ENCODE peak calls at places on chromosomes 16 and 17, in five cellular contexts. J, Q, M, C and Z are unnamed samples.

GRCh38 chr16:89117239-89117974 is 23.8 kb downstream of the ACSF3 start:
- DNase-seq in J (no peak), Q (no peak), M (no peak), C (no peak), Z (no peak)

GRCh38 chr16:50842589-50842988 is 100.7 kb downstream of the CYLD start:
- DNase-seq in J (no peak), Q (no peak), M (no peak), C (peak), Z (no peak)

GRCh38 chr16:10782628-10783027 is 36.0 kb downstream of the TVP23A start:
- DNase-seq in J (no peak), Q (no peak), M (no peak), C (no peak), Z (no peak)

GRCh38 chr16:8137581-8137980 is 452.7 kb downstream of the TMEM114 start:
- DNase-seq in J (no peak), Q (no peak), M (no peak), C (no peak), Z (no peak)

GRCh38 chr16:8675183-8676159 is 1.1 kb downstream of the ABAT start:
- DNase-seq in J (no peak), Q (no peak), M (peak), C (no peak), Z (no peak)

GRCh38 chr16:88062341-88062861 is 111.2 kb downstream of the BANP start:
- DNase-seq in J (peak), Q (peak), M (no peak), C (peak), Z (peak)

GRCh38 chr16:86895609-86896008 is 317.3 kb downstream of the FOXL1 start:
- DNase-seq in J (no peak), Q (no peak), M (no peak), C (no peak), Z (no peak)

GRCh38 chr17:45942284-45942683 is 47.9 kb downstream of the MAPT start:
- DNase-seq in J (peak), Q (peak), M (no peak), C (peak), Z (no peak)

GRCh38 chr17:41547921-41548843 is 20.1 kb upstream of the KRT19 start:
- DNase-seq in J (peak), Q (peak), M (peak), C (peak), Z (peak)

GRCh38 chr17:74362811-74363498 is 1.3 kb upstream of the BTBD17 start:
- DNase-seq in J (no peak), Q (no peak), M (no peak), C (no peak), Z (no peak)

GRCh38 chr16:67800252-67801046 is 5.9 kb downstream of the RANBP10 start:
- DNase-seq in J (peak), Q (peak), M (no peak), C (no peak), Z (no peak)

GRCh38 chr16:77171750-77172635 is 19.0 kb upstream of the MON1B start:
- DNase-seq in J (peak), Q (peak), M (no peak), C (peak), Z (no peak)

GRCh38 chr17:27545562-27546229 is 85.3 kb upstream of the LGALS9 start:
- DNase-seq in J (no peak), Q (no peak), M (no peak), C (no peak), Z (no peak)

GRCh38 chr16:81491522-81492188 is 47.0 kb downstream of the CMIP start:
- DNase-seq in J (peak), Q (peak), M (no peak), C (peak), Z (no peak)

GRCh38 chr17:78159575-78160158 is 8.7 kb upstream of the SYNGR2 start:
- DNase-seq in J (peak), Q (peak), M (no peak), C (peak), Z (no peak)

GRCh38 chr17:31373150-31374082 is 18.1 kb upstream of the RAB11FIP4 start:
- DNase-seq in J (peak), Q (peak), M (no peak), C (peak), Z (no peak)

GRCh38 chr16:3909791-3910583 is 29.5 kb upstream of the CREBBP start:
- DNase-seq in J (no peak), Q (no peak), M (no peak), C (no peak), Z (no peak)

GRCh38 chr17:70116919-70117318 is 41.9 kb downstream of the KCNJ16 start:
- DNase-seq in J (no peak), Q (no peak), M (no peak), C (no peak), Z (no peak)

GRCh38 chr16:74720579-74720978 is 19.9 kb upstream of the MLKL start:
- DNase-seq in J (no peak), Q (no peak), M (no peak), C (no peak), Z (no peak)

GRCh38 chr17:62965149-62965648 is 836 bp upstream of the TANC2 start:
- DNase-seq in J (peak), Q (no peak), M (no peak), C (no peak), Z (no peak)

GRCh38 chr17:73396429-73397277 is 84.9 kb upstream of the CDC42EP4 start:
- DNase-seq in J (no peak), Q (no peak), M (no peak), C (no peak), Z (no peak)

GRCh38 chr17:37101306-37101705 is 152.6 kb downstream of the AATF start:
- DNase-seq in J (no peak), Q (no peak), M (no peak), C (no peak), Z (no peak)

GRCh38 chr16:52114414-52114813 is 432.5 kb downstream of the TOX3 start:
- DNase-seq in J (no peak), Q (no peak), M (no peak), C (no peak), Z (peak)

GRCh38 chr17:42392664-42393415 is 4.6 kb upstream of the STAT3 start:
- DNase-seq in J (no peak), Q (no peak), M (no peak), C (no peak), Z (no peak)

GRCh38 chr16:51971184-51971583 is 575.8 kb downstream of the TOX3 start:
- DNase-seq in J (peak), Q (peak), M (no peak), C (peak), Z (no peak)

GRCh38 chr17:77843878-77844260 is 114.6 kb upstream of the TNRC6C start:
- DNase-seq in J (no peak), Q (no peak), M (no peak), C (no peak), Z (no peak)

GRCh38 chr16:67407176-67407787 is 9.0 kb downstream of the ZDHHC1 start:
- DNase-seq in J (peak), Q (no peak), M (no peak), C (peak), Z (no peak)

GRCh38 chr17:80832266-80832676 is 159.4 kb upstream of the CHMP6 start:
- DNase-seq in J (peak), Q (peak), M (no peak), C (peak), Z (no peak)